ENCODE peak calls at places on chromosomes 6 and 20, in eight cellular contexts. A is GM12865, E is lower lobe of right lung, R is left ventricle myocardium inferior, S is AG09309, D is AG10803, K is K562, V is breast epithelium. Y is an unnamed sample.

GRCh38 chr20:7449269-7449668 is 491.0 kb downstream of the HAO1 start:
- DNase-seq in K (no peak), D (no peak), R (no peak), V (no peak), E (no peak), A (peak; percentile 1), S (no peak), Y (no peak)

GRCh38 chr6:159572344-159573120 is 120.5 kb downstream of the SOD2 start:
- DNase-seq in A (no peak), E (no peak), V (no peak), D (no peak), S (no peak), R (no peak), K (no peak), Y (no peak)

GRCh38 chr6:16651871-16652270 is 109.4 kb downstream of the ATXN1 start:
- DNase-seq in S (no peak), D (no peak), R (no peak), E (no peak), A (peak; percentile 44), V (no peak), K (no peak), Y (no peak)

GRCh38 chr20:33839591-33839990 is 28.4 kb downstream of the CHMP4B start:
- DNase-seq in D (no peak), E (no peak), R (peak; percentile 66), S (no peak), V (no peak), A (no peak), K (no peak), Y (no peak)

GRCh38 chr20:59807909-59808728 is 125.3 kb downstream of the SYCP2 start:
- DNase-seq in V (no peak), D (no peak), A (no peak), K (no peak), S (no peak), R (no peak), E (no peak), Y (no peak)

GRCh38 chr20:38219006-38219950 is 41.3 kb downstream of the KIAA1755 start:
- DNase-seq in E (no peak), R (no peak), D (no peak), K (no peak), S (no peak), A (no peak), V (no peak), Y (no peak)

GRCh38 chr6:166596741-166597507 is 10.4 kb upstream of the RAMACL start:
- DNase-seq in R (no peak), V (no peak), K (no peak), S (no peak), D (no peak), A (no peak), E (no peak), Y (no peak)

GRCh38 chr20:17809714-17810631 is 110.2 kb downstream of the BANF2 start:
- DNase-seq in K (no peak), V (peak; percentile 34), R (no peak), A (no peak), D (peak; percentile 69), E (no peak), S (no peak), Y (no peak)

GRCh38 chr20:61803903-61804804 is 261.5 kb downstream of the TAF4 start:
- DNase-seq in E (peak; percentile 29), A (no peak), K (no peak), R (peak; percentile 12), V (no peak), D (peak; percentile 48), S (peak; percentile 5), Y (no peak)

GRCh38 chr20:17721802-17722486 is 22.2 kb downstream of the BANF2 start:
- DNase-seq in E (no peak), A (no peak), K (peak; percentile 29), S (no peak), D (no peak), V (no peak), R (no peak), Y (no peak)

GRCh38 chr6:129507059-129507807 is 202.7 kb downstream of the ARHGAP18 start:
- DNase-seq in V (no peak), K (no peak), S (no peak), A (no peak), D (no peak), R (no peak), E (no peak), Y (no peak)

GRCh38 chr6:114783083-114783482 is 440.3 kb upstream of the HS3ST5 start:
- DNase-seq in E (no peak), S (no peak), K (no peak), R (no peak), V (no peak), D (no peak), A (no peak), Y (no peak)

GRCh38 chr20:6164421-6165341 is 41.9 kb upstream of the FERMT1 start:
- DNase-seq in S (no peak), D (peak; percentile 17), R (peak; percentile 46), E (no peak), A (no peak), V (no peak), K (no peak), Y (no peak)

GRCh38 chr6:138537090-138537489 is 37.8 kb upstream of the NHSL1 start:
- DNase-seq in V (no peak), R (no peak), E (no peak), A (no peak), K (no peak), S (no peak), D (peak; percentile 86), Y (no peak)

GRCh38 chr6:64404370-64404769 is 768.8 kb downstream of the PHF3 start:
- DNase-seq in A (no peak), S (no peak), V (no peak), K (no peak), R (no peak), D (no peak), E (no peak), Y (no peak)

GRCh38 chr6:30227242-30227722 is 14.1 kb upstream of the TRIM26 start:
- DNase-seq in K (no peak), D (no peak), E (no peak), R (no peak), S (no peak), V (no peak), A (no peak), Y (no peak)

GRCh38 chr6:30219244-30219643 is 6.0 kb upstream of the TRIM26 start:
- DNase-seq in E (no peak), K (no peak), D (peak; percentile 52), R (no peak), S (no peak), V (no peak), A (peak; percentile 68), Y (no peak)

GRCh38 chr6:30227763-30228487 is 14.7 kb upstream of the TRIM26 start:
- DNase-seq in A (no peak), E (no peak), D (no peak), S (no peak), V (no peak), K (no peak), R (no peak), Y (no peak)

DNA sequence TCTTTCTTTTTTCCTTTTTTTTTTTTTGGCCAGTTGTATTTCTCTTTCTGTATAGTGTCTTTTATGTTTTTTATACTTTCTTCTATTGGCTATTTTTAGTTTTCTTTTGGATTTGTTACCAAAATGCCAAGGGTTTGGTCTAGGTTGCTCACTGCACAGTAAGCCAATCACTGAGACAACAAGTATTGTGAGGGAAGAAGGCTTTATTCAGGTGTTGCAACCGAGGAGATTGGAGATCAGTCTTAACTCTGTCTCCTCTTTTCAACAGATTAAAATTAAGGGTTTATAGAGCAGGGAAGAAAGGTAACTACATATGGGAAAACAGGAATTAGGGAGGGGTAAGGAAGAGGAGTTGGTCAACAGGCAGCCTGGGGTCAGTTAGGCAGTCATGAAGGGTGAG is 10.1 kb upstream of the TRIM26 start:
- DNase-seq in K (no peak), R (no peak), E (no peak), D (no peak), A (no peak), V (no peak), S (no peak), Y (no peak)
- H3K4me3 ChIP-seq in K (no peak overlapping the region), R (no peak overlapping the region), E (no peak overlapping the region), D (no peak overlapping the region), A (no peak overlapping the region), V (no peak overlapping the region), S (no peak overlapping the region), Y (no peak overlapping the region)

DNA sequence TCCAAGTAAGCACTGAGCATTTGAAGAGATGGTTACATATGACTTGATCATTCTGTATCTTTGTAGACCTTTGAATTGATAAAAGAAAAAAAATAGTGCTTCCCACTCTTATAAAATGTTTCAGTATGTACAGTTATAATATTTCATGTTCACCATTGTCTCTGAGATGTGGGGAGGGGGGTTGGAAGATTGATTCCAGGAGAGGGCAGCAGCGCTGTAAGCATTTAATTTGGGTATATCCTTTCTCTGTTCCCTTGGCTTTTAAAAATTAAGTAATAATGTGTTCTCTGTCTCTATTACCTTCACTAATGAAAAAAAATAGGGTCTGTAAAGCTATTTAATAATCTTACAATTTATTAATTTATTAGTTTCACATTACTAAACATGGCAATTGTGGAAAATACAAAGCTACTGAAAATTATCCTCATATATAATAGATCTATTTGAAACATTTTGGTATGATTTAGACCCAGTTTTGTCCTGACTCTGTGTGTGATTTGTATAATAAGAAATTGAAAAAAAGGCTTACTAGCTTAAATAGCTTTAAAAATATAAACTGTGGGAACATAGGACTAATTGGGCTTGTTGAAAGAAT is 341.2 kb downstream of the CDKAL1 start:
- DNase-seq in D (peak; percentile 28), A (peak; percentile 26), V (no peak), K (no peak), S (no peak), E (no peak), R (no peak), Y (no peak)
- TF ChIP-seq CTCF in D (peak; percentile 53), A (peak; percentile 12), V (no peak), K (peak; percentile 40), S (peak; percentile 50), E (no peak), R (peak; percentile 40), Y (peak; percentile 45)

GRCh38 chr6:33708516-33709204 is 2.8 kb downstream of the UQCC2 start:
- DNase-seq in K (no peak), S (no peak), E (peak; percentile 4), R (no peak), V (no peak), D (no peak), A (no peak), Y (no peak)

GRCh38 chr6:33711140-33712129 is at the start of gene UQCC2:
- DNase-seq in K (peak; percentile 100), D (peak; percentile 93), E (peak; percentile 98), S (peak; percentile 75), V (peak; percentile 94), A (peak; percentile 98), R (peak; percentile 97), Y (peak; percentile 85)

GRCh38 chr6:33709605-33710295 is 1.8 kb downstream of the UQCC2 start:
- DNase-seq in V (no peak), S (no peak), R (no peak), E (peak; percentile 14), K (no peak), D (no peak), A (no peak), Y (no peak)

GRCh38 chr6:33712914-33713313 is 1.4 kb upstream of the UQCC2 start:
- DNase-seq in K (no peak), E (no peak), D (no peak), S (no peak), A (no peak), V (no peak), R (no peak), Y (no peak)

GRCh38 chr6:33710296-33711121 is 991 bp downstream of the UQCC2 start:
- DNase-seq in E (peak; percentile 24), R (no peak), V (no peak), S (no peak), K (peak; percentile 36), D (no peak), A (peak; percentile 33), Y (no peak)
- H3K4me3 ChIP-seq in E (peak overlapping the region; percentile 81), R (peak overlapping the region; percentile 85), V (peak overlapping the region; percentile 86), S (peak overlapping the region; percentile 93), K (peak overlapping the region; percentile 58), D (peak overlapping the region; percentile 96), A (peak overlapping the region; percentile 76), Y (peak overlapping the region; percentile 63)

GRCh38 chr6:31083742-31084354 is 28.5 kb downstream of the C6orf15 start:
- DNase-seq in R (no peak), D (peak; percentile 74), V (no peak), A (peak; percentile 75), E (no peak), K (peak; percentile 72), S (no peak), Y (peak; percentile 32)
- TF ChIP-seq CTCF in R (peak; percentile 45), D (peak; percentile 44), V (no peak), A (peak; percentile 50), E (peak; percentile 43), K (peak; percentile 84), S (peak; percentile 51), Y (no peak)